ENCODE peak calls at places on chromosome 2, in six cellular contexts. E is NK-92 treated with Interleukin-12 subunit alpha and Interleukin-12 subunit beta, amount 100 ng/mL, for 24 hours; U is naive thymus-derived CD8-positive, alpha-beta T cell; Z is hypothalamus; V is activated T-helper 1 cell treated with anti-CD3 and anti-CD28 coated beads, Interleukin-2, amount 50 U/mL, for 16 hours; I is NCI-H748 treated with DMSO at 0.1 percent for 48 hours. P is an unnamed sample.
A peak's percentile ranks its signal among the peaks of the same experiment; 100 is the strongest.

GRCh38 chr2:218026676-218027425 is 24.1 kb upstream of the TNS1 start:
- DNase-seq in E (no peak), U (peak; percentile 13), Z (no peak), V (no peak), I (no peak), P (no peak)

GRCh38 chr2:74544634-74545033 is 9.1 kb downstream of the LOXL3 start:
- DNase-seq in E (no peak), U (no peak), Z (no peak), V (no peak), I (no peak), P (no peak)

GRCh38 chr2:211802611-211803010 is 736.0 kb downstream of the ERBB4 start:
- DNase-seq in E (no peak), U (no peak), Z (no peak), V (no peak), I (peak; percentile 57), P (no peak)

GRCh38 chr2:79860233-79861058 is 347.6 kb downstream of the CTNNA2 start:
- DNase-seq in E (no peak), U (no peak), Z (no peak), V (no peak), I (peak; percentile 1), P (no peak)

GRCh38 chr2:169822036-169822435 is 2.7 kb downstream of the METTL5 start:
- DNase-seq in E (no peak), U (no peak), Z (no peak), V (no peak), I (no peak), P (no peak)

GRCh38 chr2:31335921-31336570 is 78.5 kb downstream of the XDH start:
- DNase-seq in E (no peak), U (no peak), Z (no peak), V (no peak), I (no peak), P (no peak)

GRCh38 chr2:222239945-222240675 is 58.7 kb downstream of the PAX3 start:
- DNase-seq in E (no peak), U (no peak), Z (no peak), V (no peak), I (peak; percentile 25), P (no peak)

GRCh38 chr2:197805598-197806316 is 1.4 kb downstream of the PLCL1 start:
- DNase-seq in E (no peak), U (no peak), Z (no peak), V (no peak), I (no peak), P (no peak)

GRCh38 chr2:99555410-99555809 is 65.6 kb upstream of the REV1 start:
- DNase-seq in E (no peak), U (no peak), Z (no peak), V (no peak), I (no peak), P (no peak)

GRCh38 chr2:133503323-133503722 is 64.9 kb downstream of the NCKAP5 start:
- DNase-seq in E (no peak), U (no peak), Z (no peak), V (no peak), I (no peak), P (no peak)

GRCh38 chr2:119545754-119546445 is 1.7 kb downstream of the CFAP221 start:
- DNase-seq in E (no peak), U (no peak), Z (no peak), V (no peak), I (no peak), P (no peak)

GRCh38 chr2:154692927-154693326 is 5.6 kb upstream of the KCNJ3 start:
- DNase-seq in E (no peak), U (no peak), Z (no peak), V (no peak), I (no peak), P (no peak)

GRCh38 chr2:108786008-108786353 is 590 bp upstream of the CCDC138 start:
- DNase-seq in E (no peak), U (no peak), Z (no peak), V (no peak), I (no peak), P (no peak)

GRCh38 chr2:218263817-218264611 is 3.2 kb downstream of the GPBAR1 start:
- DNase-seq in E (no peak), U (no peak), Z (no peak), V (no peak), I (no peak), P (no peak)

GRCh38 chr2:104340162-104340561 is 513.8 kb upstream of the POU3F3 start:
- DNase-seq in E (no peak), U (no peak), Z (no peak), V (no peak), I (no peak), P (no peak)

GRCh38 chr2:113979172-113980128 is 89.6 kb downstream of the ACTR3 start:
- DNase-seq in E (no peak), U (peak; percentile 66), Z (no peak), V (peak; percentile 62), I (no peak), P (no peak)

GRCh38 chr2:52222128-52222527 is 1190.2 kb upstream of the NRXN1 start:
- DNase-seq in E (no peak), U (no peak), Z (no peak), V (no peak), I (no peak), P (no peak)

GRCh38 chr2:184765048-184765881 is 166.9 kb downstream of the ZNF804A start:
- DNase-seq in E (no peak), U (no peak), Z (no peak), V (no peak), I (no peak), P (no peak)

GRCh38 chr2:172119089-172119488 is 16.4 kb upstream of the DLX2 start:
- DNase-seq in E (no peak), U (no peak), Z (no peak), V (no peak), I (no peak), P (no peak)

GRCh38 chr2:38509322-38509946 is 93.3 kb downstream of the HNRNPLL start:
- DNase-seq in E (no peak), U (no peak), Z (no peak), V (no peak), I (no peak), P (no peak)

GRCh38 chr2:269356-270030 is 4.7 kb downstream of the ACP1 start:
- DNase-seq in E (no peak), U (no peak), Z (no peak), V (no peak), I (no peak), P (no peak)

GRCh38 chr2:65658871-65659270 is 226.5 kb upstream of the SPRED2 start:
- DNase-seq in E (no peak), U (no peak), Z (no peak), V (no peak), I (no peak), P (no peak)

GRCh38 chr2:212398316-212398715 is 140.3 kb downstream of the ERBB4 start:
- DNase-seq in E (no peak), U (no peak), Z (no peak), V (no peak), I (no peak), P (no peak)

GRCh38 chr2:134369220-134369902 is 115.5 kb downstream of the MGAT5 start:
- DNase-seq in E (no peak), U (no peak), Z (no peak), V (no peak), I (no peak), P (no peak)

GRCh38 chr2:120632796-120633646 is 102.6 kb upstream of the GLI2 start:
- DNase-seq in E (no peak), U (no peak), Z (no peak), V (no peak), I (no peak), P (no peak)

GRCh38 chr2:240597054-240597418 is 10.5 kb downstream of the CAPN10 start:
- DNase-seq in E (no peak), U (no peak), Z (no peak), V (no peak), I (no peak), P (no peak)

P was measured in neural crest cell.